ENCODE peak calls at places on chromosomes 3 and 15, in seven cellular contexts. One of them, this sample, is unnamed.

GRCh38 chr3:4804161-4805058 is 174.8 kb upstream of the BHLHE40 start:
- DNase-seq in astrocyte of the spinal cord: no peak
- DNase-seq in foreskin fibroblast: no peak
- DNase-seq in MCF 10A: no peak
- DNase-seq in B cell: no peak
- DNase-seq in lower leg skin: no peak
- DNase-seq in heart left ventricle: no peak
- DNase-seq in this sample: no peak

GRCh38 chr3:85737846-85738245 is 779.1 kb downstream of the CADM2 start:
- DNase-seq in MCF 10A: no peak
- DNase-seq in astrocyte of the spinal cord: no peak
- DNase-seq in lower leg skin: no peak
- DNase-seq in heart left ventricle: no peak
- DNase-seq in B cell: no peak
- DNase-seq in foreskin fibroblast: no peak
- DNase-seq in this sample: no peak

GRCh38 chr15:95459288-95459687 is 871.2 kb upstream of the NR2F2 start:
- DNase-seq in heart left ventricle: no peak
- DNase-seq in MCF 10A: no peak
- DNase-seq in foreskin fibroblast: no peak
- DNase-seq in lower leg skin: no peak
- DNase-seq in astrocyte of the spinal cord: no peak
- DNase-seq in B cell: no peak
- DNase-seq in this sample: no peak

GRCh38 chr3:161250116-161250515 is 29.0 kb downstream of the NMD3 start:
- DNase-seq in B cell: no peak
- DNase-seq in astrocyte of the spinal cord: no peak
- DNase-seq in foreskin fibroblast: no peak
- DNase-seq in lower leg skin: no peak
- DNase-seq in heart left ventricle: no peak
- DNase-seq in MCF 10A: no peak
- DNase-seq in this sample: no peak

GRCh38 chr3:72042397-72043211 is 257.7 kb upstream of the PROK2 start:
- DNase-seq in foreskin fibroblast: peak
- DNase-seq in lower leg skin: no peak
- DNase-seq in B cell: no peak
- DNase-seq in MCF 10A: no peak
- DNase-seq in astrocyte of the spinal cord: peak
- DNase-seq in heart left ventricle: no peak
- DNase-seq in this sample: no peak

GRCh38 chr3:58079773-58080172 is 71.6 kb downstream of the FLNB start:
- DNase-seq in heart left ventricle: no peak
- DNase-seq in MCF 10A: no peak
- DNase-seq in B cell: no peak
- DNase-seq in lower leg skin: no peak
- DNase-seq in astrocyte of the spinal cord: peak
- DNase-seq in foreskin fibroblast: no peak
- DNase-seq in this sample: no peak

GRCh38 chr3:84965141-84965540 is 6.4 kb downstream of the CADM2 start:
- DNase-seq in astrocyte of the spinal cord: peak
- DNase-seq in B cell: no peak
- DNase-seq in MCF 10A: peak
- DNase-seq in lower leg skin: no peak
- DNase-seq in foreskin fibroblast: no peak
- DNase-seq in heart left ventricle: no peak
- DNase-seq in this sample: no peak

GRCh38 chr3:172808969-172809546 is 58.5 kb downstream of the ECT2 start:
- DNase-seq in B cell: no peak
- DNase-seq in MCF 10A: peak
- DNase-seq in astrocyte of the spinal cord: peak
- DNase-seq in lower leg skin: no peak
- DNase-seq in foreskin fibroblast: peak
- DNase-seq in heart left ventricle: no peak
- DNase-seq in this sample: no peak

GRCh38 chr15:86163771-86164170 is 84.1 kb downstream of the AGBL1 start:
- DNase-seq in MCF 10A: peak
- DNase-seq in heart left ventricle: no peak
- DNase-seq in lower leg skin: no peak
- DNase-seq in astrocyte of the spinal cord: no peak
- DNase-seq in foreskin fibroblast: no peak
- DNase-seq in B cell: no peak
- DNase-seq in this sample: peak

GRCh38 chr3:25038907-25039306 is 389.2 kb upstream of the RARB start:
- DNase-seq in heart left ventricle: no peak
- DNase-seq in B cell: no peak
- DNase-seq in lower leg skin: no peak
- DNase-seq in astrocyte of the spinal cord: peak
- DNase-seq in foreskin fibroblast: no peak
- DNase-seq in MCF 10A: no peak
- DNase-seq in this sample: no peak

GRCh38 chr3:143002727-143003126 is 1.4 kb downstream of the U2SURP start:
- DNase-seq in foreskin fibroblast: no peak
- DNase-seq in B cell: no peak
- DNase-seq in heart left ventricle: no peak
- DNase-seq in astrocyte of the spinal cord: no peak
- DNase-seq in lower leg skin: no peak
- DNase-seq in MCF 10A: no peak
- DNase-seq in this sample: no peak

GRCh38 chr3:62109534-62109933 is 263.8 kb downstream of the FEZF2 start:
- DNase-seq in astrocyte of the spinal cord: peak
- DNase-seq in heart left ventricle: no peak
- DNase-seq in foreskin fibroblast: peak
- DNase-seq in MCF 10A: peak
- DNase-seq in B cell: no peak
- DNase-seq in lower leg skin: no peak
- DNase-seq in this sample: peak

GRCh38 chr15:69782809-69783208 is 314.9 kb downstream of the TLE3 start:
- DNase-seq in B cell: no peak
- DNase-seq in foreskin fibroblast: no peak
- DNase-seq in astrocyte of the spinal cord: no peak
- DNase-seq in heart left ventricle: no peak
- DNase-seq in lower leg skin: no peak
- DNase-seq in MCF 10A: no peak
- DNase-seq in this sample: no peak

GRCh38 chr15:67543348-67543718 is 830 bp downstream of the MAP2K5 start:
- DNase-seq in foreskin fibroblast: no peak
- DNase-seq in B cell: peak
- DNase-seq in heart left ventricle: peak
- DNase-seq in MCF 10A: no peak
- DNase-seq in lower leg skin: no peak
- DNase-seq in astrocyte of the spinal cord: no peak
- DNase-seq in this sample: no peak

GRCh38 chr15:40344217-40344616 is 3.5 kb upstream of the CCDC9B start:
- DNase-seq in foreskin fibroblast: no peak
- DNase-seq in MCF 10A: no peak
- DNase-seq in lower leg skin: no peak
- DNase-seq in astrocyte of the spinal cord: peak
- DNase-seq in B cell: no peak
- DNase-seq in heart left ventricle: no peak
- DNase-seq in this sample: no peak

GRCh38 chr3:13294442-13295351 is 125.4 kb downstream of the NUP210 start:
- DNase-seq in foreskin fibroblast: no peak
- DNase-seq in MCF 10A: no peak
- DNase-seq in heart left ventricle: no peak
- DNase-seq in astrocyte of the spinal cord: no peak
- DNase-seq in lower leg skin: no peak
- DNase-seq in B cell: no peak
- DNase-seq in this sample: no peak

GRCh38 chr3:115702598-115702997 is 79.3 kb downstream of the GAP43 start:
- DNase-seq in heart left ventricle: no peak
- DNase-seq in foreskin fibroblast: no peak
- DNase-seq in MCF 10A: no peak
- DNase-seq in astrocyte of the spinal cord: no peak
- DNase-seq in lower leg skin: no peak
- DNase-seq in B cell: no peak
- DNase-seq in this sample: no peak

DNA sequence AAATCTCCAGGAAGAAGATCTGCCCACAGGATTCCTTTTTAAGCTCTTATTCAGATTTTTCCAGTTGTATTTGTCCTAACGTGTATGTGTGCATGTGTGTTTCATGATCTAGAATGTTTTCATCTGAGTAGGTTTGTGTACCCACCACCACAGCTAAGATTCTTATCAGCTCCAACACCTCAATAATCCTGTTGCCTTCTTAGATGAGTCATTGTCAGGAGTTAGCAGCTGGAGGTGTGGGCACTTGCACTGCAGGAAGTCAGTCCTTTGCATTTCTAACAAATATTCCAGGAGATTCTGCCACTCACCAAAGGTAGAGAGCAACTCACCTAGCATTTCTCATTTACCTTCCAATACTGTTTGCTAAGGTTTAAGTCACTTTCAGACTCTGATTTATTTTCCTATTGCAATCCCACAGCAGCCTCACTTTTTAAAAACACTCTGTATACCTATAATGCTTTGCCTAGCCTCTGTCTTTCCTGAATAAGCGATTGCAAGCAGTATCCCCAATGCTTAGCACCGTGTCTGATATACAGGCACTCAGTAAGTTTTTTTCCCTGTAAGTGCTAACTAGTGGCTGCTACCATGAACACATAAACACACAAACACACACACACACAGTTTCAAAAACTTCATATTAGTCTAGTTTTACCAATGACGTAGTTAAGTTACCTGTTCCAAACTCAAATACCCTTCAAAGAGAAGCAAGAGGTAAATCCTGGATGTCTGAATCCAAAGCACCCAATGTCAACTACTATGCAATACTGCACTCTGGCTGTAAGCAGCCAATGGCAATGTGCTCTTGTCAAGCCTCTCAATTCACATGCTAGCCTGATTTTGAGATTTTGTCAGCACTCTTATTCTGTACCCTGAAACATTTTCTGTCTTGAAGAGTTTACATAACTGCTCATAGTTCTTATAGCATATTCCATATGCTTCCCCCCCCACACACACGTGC is 713.5 kb upstream of the LMCD1 start:
- DNase-seq in MCF 10A: no peak
- DNase-seq in foreskin fibroblast: no peak
- DNase-seq in B cell: no peak
- DNase-seq in lower leg skin: no peak
- DNase-seq in heart left ventricle: no peak
- DNase-seq in astrocyte of the spinal cord: peak
- DNase-seq in this sample: no peak
- TF ChIP-seq CTCF in MCF 10A: no peak
- TF ChIP-seq CTCF in foreskin fibroblast: no peak
- TF ChIP-seq CTCF in B cell: no peak
- TF ChIP-seq CTCF in lower leg skin: no peak
- TF ChIP-seq CTCF in heart left ventricle: no peak
- TF ChIP-seq CTCF in astrocyte of the spinal cord: peak
- TF ChIP-seq CTCF in this sample: no peak

GRCh38 chr3:49339947-49340800 is at the start of gene USP4:
- DNase-seq in astrocyte of the spinal cord: peak
- DNase-seq in B cell: peak
- DNase-seq in heart left ventricle: peak
- DNase-seq in lower leg skin: peak
- DNase-seq in MCF 10A: peak
- DNase-seq in foreskin fibroblast: peak
- DNase-seq in this sample: peak
- TF ChIP-seq CTCF in astrocyte of the spinal cord: peak
- TF ChIP-seq CTCF in B cell: no peak
- TF ChIP-seq CTCF in heart left ventricle: peak
- TF ChIP-seq CTCF in lower leg skin: no peak
- TF ChIP-seq CTCF in MCF 10A: peak
- TF ChIP-seq CTCF in foreskin fibroblast: peak
- TF ChIP-seq CTCF in this sample: peak

DNA sequence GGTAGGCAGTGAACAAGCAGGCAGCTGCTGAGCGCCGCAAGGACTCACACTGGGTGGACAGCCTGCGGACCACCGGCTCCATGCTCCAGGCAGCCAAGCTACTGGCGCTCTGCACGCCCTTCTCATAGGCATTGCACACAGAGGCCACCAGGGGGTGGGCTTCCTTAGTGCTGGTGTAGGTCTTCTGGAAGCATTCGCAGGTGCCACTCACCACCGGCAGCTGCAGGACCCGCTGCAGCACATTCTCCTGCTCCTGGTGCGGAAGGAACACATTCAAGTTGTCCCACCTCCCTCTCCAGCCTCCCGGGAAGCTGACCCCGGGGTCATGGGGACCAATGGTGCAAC is 6.0 kb downstream of the PLIN1 start:
- DNase-seq in MCF 10A: peak
- DNase-seq in foreskin fibroblast: no peak
- DNase-seq in heart left ventricle: no peak
- DNase-seq in B cell: no peak
- DNase-seq in lower leg skin: peak
- DNase-seq in astrocyte of the spinal cord: no peak
- DNase-seq in this sample: no peak
- TF ChIP-seq CTCF in MCF 10A: peak
- TF ChIP-seq CTCF in foreskin fibroblast: peak
- TF ChIP-seq CTCF in heart left ventricle: peak
- TF ChIP-seq CTCF in B cell: peak
- TF ChIP-seq CTCF in lower leg skin: no peak
- TF ChIP-seq CTCF in astrocyte of the spinal cord: peak
- TF ChIP-seq CTCF in this sample: no peak

GRCh38 chr3:170357920-170358854 is 672 bp downstream of the SKIL start:
- DNase-seq in MCF 10A: peak
- DNase-seq in heart left ventricle: peak
- DNase-seq in astrocyte of the spinal cord: peak
- DNase-seq in B cell: peak
- DNase-seq in foreskin fibroblast: peak
- DNase-seq in lower leg skin: peak
- DNase-seq in this sample: peak
- TF ChIP-seq CTCF in MCF 10A: peak
- TF ChIP-seq CTCF in heart left ventricle: peak
- TF ChIP-seq CTCF in astrocyte of the spinal cord: peak
- TF ChIP-seq CTCF in B cell: peak
- TF ChIP-seq CTCF in foreskin fibroblast: peak
- TF ChIP-seq CTCF in lower leg skin: no peak
- TF ChIP-seq CTCF in this sample: peak

GRCh38 chr3:106332884-106333283 is 464.1 kb upstream of the CBLB start:
- DNase-seq in foreskin fibroblast: no peak
- DNase-seq in heart left ventricle: no peak
- DNase-seq in B cell: no peak
- DNase-seq in astrocyte of the spinal cord: peak
- DNase-seq in lower leg skin: no peak
- DNase-seq in MCF 10A: peak
- DNase-seq in this sample: no peak
- TF ChIP-seq CTCF in foreskin fibroblast: no peak
- TF ChIP-seq CTCF in heart left ventricle: no peak
- TF ChIP-seq CTCF in B cell: no peak
- TF ChIP-seq CTCF in astrocyte of the spinal cord: no peak
- TF ChIP-seq CTCF in lower leg skin: no peak
- TF ChIP-seq CTCF in MCF 10A: no peak
- TF ChIP-seq CTCF in this sample: no peak

This sample was measured in gastrocnemius medialis.